ENCODE peak calls at places on chromosomes 4 and X, in six cellular contexts. H is neuronal stem cell, L is H9, R is IMR-90, D is mesenchymal stem cell, W is H1. U is an unnamed sample.

GRCh38 chrX:38352362-38352761 is at the start of gene OTC:
- DNase-seq in L (no peak), D (no peak), H (no peak), W (no peak), R (no peak), U (no peak)

GRCh38 chr4:92600638-92601037 is 296.9 kb downstream of the GRID2 start:
- DNase-seq in R (no peak), W (no peak), H (no peak), D (no peak), L (peak; percentile 67), U (peak; percentile 82)

GRCh38 chr4:1503583-1504471 is 97.6 kb upstream of the NKX1-1 start:
- DNase-seq in W (no peak), R (no peak), L (peak; percentile 24), D (no peak), H (no peak), U (peak; percentile 2)

GRCh38 chrX:30967516-30967915 is 78.5 kb upstream of the TAB3 start:
- DNase-seq in R (no peak), L (no peak), W (no peak), D (no peak), H (no peak), U (no peak)

GRCh38 chr4:166981847-166982246 is 252.4 kb downstream of the SPOCK3 start:
- DNase-seq in D (no peak), R (no peak), H (no peak), W (no peak), L (no peak), U (no peak)

GRCh38 chr4:56129431-56129861 is 180.7 kb downstream of the CEP135 start:
- DNase-seq in L (peak; percentile 77), D (no peak), R (no peak), H (no peak), W (no peak), U (peak; percentile 81)

GRCh38 chr4:122764808-122765189 is 32.3 kb downstream of the BBS12 start:
- DNase-seq in H (no peak), L (no peak), W (no peak), R (peak; percentile 92), D (peak; percentile 95), U (no peak)

GRCh38 chr4:20378181-20378580 is 126.5 kb downstream of the SLIT2 start:
- DNase-seq in D (peak; percentile 9), H (no peak), W (no peak), L (no peak), R (peak; percentile 33), U (no peak)

GRCh38 chrX:6021316-6022091 is 207.2 kb downstream of the NLGN4X start:
- DNase-seq in D (peak; percentile 24), R (peak; percentile 0), H (peak; percentile 29), L (peak; percentile 47), W (no peak), U (peak; percentile 87)

GRCh38 chrX:43836435-43837184 is 45.6 kb downstream of the MAOB start:
- DNase-seq in L (no peak), R (peak; percentile 18), D (peak; percentile 17), H (peak; percentile 0), W (no peak), U (peak; percentile 6)

GRCh38 chrX:22629105-22629725 is 356.5 kb downstream of the CBLL2 start:
- DNase-seq in L (no peak), W (no peak), H (no peak), D (peak; percentile 46), R (peak; percentile 74), U (no peak)

GRCh38 chrX:119234931-119235555 is 1.0 kb upstream of the PGRMC1 start:
- DNase-seq in L (peak; percentile 46), D (no peak), H (no peak), R (no peak), W (no peak), U (peak; percentile 66)

GRCh38 chrX:1809581-1809980 is 194.7 kb downstream of the ASMT start:
- DNase-seq in H (no peak), R (no peak), L (no peak), D (no peak), W (no peak), U (no peak)

GRCh38 chr4:118398226-118399090 is 45.7 kb upstream of the PRSS12 start:
- DNase-seq in H (no peak), R (no peak), L (no peak), D (no peak), W (no peak), U (no peak)

GRCh38 chrX:134548257-134548732 is 88.3 kb downstream of the HPRT1 start:
- DNase-seq in R (no peak), H (no peak), W (no peak), D (peak; percentile 31), L (no peak), U (peak; percentile 29)

GRCh38 chrX:48782795-48783194 is 3.6 kb upstream of the GATA1 start:
- DNase-seq in R (no peak), L (no peak), W (no peak), H (no peak), D (no peak), U (no peak)

GRCh38 chr4:2363056-2363719 is 55.3 kb downstream of the ZFYVE28 start:
- DNase-seq in L (no peak), D (no peak), R (no peak), H (no peak), W (no peak), U (no peak)

GRCh38 chrX:48761674-48762471 is at the start of gene GLOD5:
- DNase-seq in L (peak; percentile 85), W (peak; percentile 31), R (no peak), H (no peak), D (peak; percentile 5), U (peak; percentile 75)

GRCh38 chr4:1297456-1298325 is 8.0 kb downstream of the MAEA start:
- DNase-seq in W (no peak), R (no peak), L (no peak), H (no peak), D (no peak), U (peak; percentile 55)

GRCh38 chr4:73388887-73389286 is 15.2 kb upstream of the ALB start:
- DNase-seq in R (no peak), D (no peak), H (no peak), L (no peak), W (no peak), U (no peak)

GRCh38 chrX:100695302-100695701 is 36.6 kb downstream of the SYTL4 start:
- DNase-seq in H (no peak), W (no peak), D (no peak), R (no peak), L (no peak), U (no peak)

GRCh38 chr4:95409127-95409526 is 139.6 kb downstream of the UNC5C start:
- DNase-seq in H (no peak), R (peak; percentile 18), W (no peak), D (peak; percentile 31), L (no peak), U (no peak)

GRCh38 chrX:112935029-112935428 is 94.4 kb upstream of the AMOT start:
- DNase-seq in W (no peak), H (no peak), R (no peak), L (no peak), D (no peak), U (no peak)

GRCh38 chr4:31088600-31089230 is 368.5 kb downstream of the PCDH7 start:
- DNase-seq in W (no peak), L (no peak), D (peak; percentile 72), H (no peak), R (peak; percentile 83), U (no peak)

GRCh38 chr4:184473515-184474260 is 662 bp downstream of the IRF2 start:
- DNase-seq in R (peak; percentile 32), D (peak; percentile 70), W (no peak), H (peak; percentile 39), L (no peak), U (peak; percentile 67)

GRCh38 chr4:84803121-84803520 is 163.4 kb downstream of the WDFY3 start:
- DNase-seq in W (no peak), L (no peak), D (no peak), R (no peak), H (no peak), U (no peak)

GRCh38 chr4:185755451-185755850 is 56.5 kb downstream of the SORBS2 start:
- DNase-seq in H (no peak), L (no peak), D (no peak), R (no peak), W (no peak), U (no peak)

GRCh38 chrX:32948130-32948529 is 263.2 kb downstream of the DMD start:
- DNase-seq in H (no peak), R (peak; percentile 0), D (no peak), W (no peak), L (no peak), U (no peak)

GRCh38 chrX:14916017-14916674 is 42.9 kb downstream of the MOSPD2 start:
- DNase-seq in R (peak; percentile 81), H (no peak), L (no peak), D (peak; percentile 22), W (no peak), U (no peak)

GRCh38 chr4:90546114-90546513 is 418.9 kb downstream of the CCSER1 start:
- DNase-seq in R (no peak), L (no peak), H (no peak), W (no peak), D (no peak), U (peak; percentile 46)

GRCh38 chr4:111678466-111678865 is 466.8 kb upstream of the FAM241A start:
- DNase-seq in D (peak; percentile 69), L (no peak), R (peak; percentile 27), H (no peak), W (no peak), U (peak; percentile 85)
- H2BK15ac ChIP-seq in D (no peak overlapping the region), L (no peak overlapping the region), R (no peak overlapping the region), H (no peak overlapping the region), W (no peak overlapping the region), U (no peak overlapping the region)

DNA sequence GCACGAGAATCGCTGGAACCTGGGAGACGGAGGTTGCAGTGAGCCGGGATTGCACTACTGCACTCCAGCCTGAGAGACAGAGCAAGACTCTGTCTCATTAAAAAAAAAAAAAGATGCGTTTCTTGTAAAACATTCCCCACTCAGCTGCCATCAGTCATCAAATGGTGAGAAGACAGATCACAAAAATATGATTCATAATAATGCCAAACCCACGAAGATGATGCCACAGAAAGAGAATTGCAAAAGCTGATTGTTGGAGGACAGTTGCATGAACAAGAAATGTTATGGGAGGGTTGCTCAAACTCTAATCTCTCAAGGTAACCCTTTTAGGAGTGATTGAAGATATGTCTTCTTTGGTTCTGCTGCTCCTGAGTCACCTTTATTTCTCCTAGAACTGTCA is 21.4 kb upstream of the SMIM14 start:
- DNase-seq in R (no peak), W (no peak), H (no peak), L (no peak), D (no peak), U (no peak)
- H3K4ac ChIP-seq in R (no peak overlapping the region), W (no peak overlapping the region), H (no peak overlapping the region), L (no peak overlapping the region), D (no peak overlapping the region), U (no peak overlapping the region)

DNA sequence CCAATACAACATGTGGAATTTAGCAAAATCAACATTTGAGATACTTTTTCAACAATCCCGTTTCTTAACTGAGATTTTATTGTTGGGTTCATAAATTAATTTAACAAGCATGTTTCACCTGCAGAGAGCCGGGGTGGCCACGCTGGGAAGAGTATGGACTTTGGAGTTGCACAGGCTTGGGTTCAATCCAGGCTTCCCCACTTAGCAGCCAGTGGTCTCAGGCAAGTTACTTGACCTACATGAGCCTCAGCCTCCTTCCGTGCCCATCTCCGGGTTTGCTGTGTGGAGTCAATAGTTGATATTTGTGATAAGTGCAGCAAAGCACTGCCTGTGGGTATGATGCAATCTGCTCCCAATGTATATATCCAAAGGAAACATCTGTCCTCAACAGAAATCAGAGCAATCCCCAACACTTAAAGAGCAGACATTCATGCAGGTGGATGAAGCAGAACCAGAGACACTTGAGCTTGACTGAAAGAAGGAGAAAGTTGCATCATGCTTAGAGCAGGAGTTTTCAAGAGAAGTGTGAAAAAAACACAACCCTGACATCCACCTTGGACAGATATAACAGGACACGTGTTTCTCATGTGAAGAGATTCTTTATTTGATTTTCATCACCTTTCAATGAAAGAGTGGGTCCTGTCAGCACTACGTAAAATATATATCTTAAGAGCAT is 5.1 kb downstream of the CYTL1 start:
- DNase-seq in R (no peak), W (no peak), D (no peak), H (no peak), L (peak; percentile 11), U (no peak)
- H2BK15ac ChIP-seq in R (no peak overlapping the region), W (no peak overlapping the region), D (no peak overlapping the region), H (no peak overlapping the region), L (no peak overlapping the region), U (no peak overlapping the region)

GRCh38 chrX:151973262-151973661 is 1.2 kb downstream of the GABRE start:
- DNase-seq in H (no peak), R (no peak), W (no peak), D (no peak), L (no peak), U (peak; percentile 29)
- H3K4ac ChIP-seq in H (no peak overlapping the region), R (no peak overlapping the region), W (no peak overlapping the region), D (no peak overlapping the region), L (no peak overlapping the region), U (no peak overlapping the region)

U was measured in mesendoderm.